ENCODE peak calls at places on chromosomes 5 and 9, in seven cellular contexts. J, U, A, Z, Y, O and L are unnamed samples.

GRCh38 chr9:134854541-134854981 is 26.0 kb upstream of the FCN2 start:
- DNase-seq in J (no peak), U (no peak), A (no peak), Z (no peak), Y (no peak), O (no peak), L (no peak)

GRCh38 chr9:133768859-133769510 is 30.8 kb upstream of the SARDH start:
- DNase-seq in J (no peak), U (no peak), A (peak), Z (no peak), Y (peak), O (no peak), L (peak)

GRCh38 chr5:59320420-59320819 is 573.1 kb downstream of the PDE4D start:
- DNase-seq in J (no peak), U (no peak), A (no peak), Z (no peak), Y (no peak), O (no peak), L (no peak)

GRCh38 chr5:154038241-154038603 is 488 bp downstream of the FAM114A2 start:
- DNase-seq in J (no peak), U (peak), A (peak), Z (no peak), Y (no peak), O (no peak), L (peak)

GRCh38 chr5:138972836-138973235 is 97.7 kb upstream of the LRRTM2 start:
- DNase-seq in J (no peak), U (no peak), A (no peak), Z (peak), Y (no peak), O (no peak), L (no peak)

GRCh38 chr5:31023105-31023504 is 170.4 kb upstream of the CDH6 start:
- DNase-seq in J (no peak), U (no peak), A (no peak), Z (no peak), Y (no peak), O (no peak), L (no peak)

GRCh38 chr9:114229236-114229635 is 73.9 kb downstream of the COL27A1 start:
- DNase-seq in J (no peak), U (no peak), A (no peak), Z (no peak), Y (no peak), O (no peak), L (peak)

GRCh38 chr5:119398713-119399492 is 43.1 kb downstream of the TNFAIP8 start:
- DNase-seq in J (no peak), U (no peak), A (no peak), Z (no peak), Y (no peak), O (no peak), L (no peak)

GRCh38 chr9:14441976-14442651 is 128.2 kb upstream of the NFIB start:
- DNase-seq in J (peak), U (no peak), A (no peak), Z (no peak), Y (no peak), O (no peak), L (peak)

GRCh38 chr5:75933489-75933888 is 149.7 kb upstream of the SV2C start:
- DNase-seq in J (no peak), U (no peak), A (no peak), Z (no peak), Y (no peak), O (no peak), L (no peak)

GRCh38 chr5:8844847-8845246 is 701.0 kb downstream of the SEMA5A start:
- DNase-seq in J (no peak), U (peak), A (no peak), Z (no peak), Y (no peak), O (no peak), L (no peak)

GRCh38 chr5:16051246-16051645 is 128.3 kb downstream of the MARCHF11 start:
- DNase-seq in J (no peak), U (no peak), A (no peak), Z (no peak), Y (no peak), O (no peak), L (no peak)

GRCh38 chr5:98750693-98751092 is 22.8 kb upstream of the RGMB start:
- DNase-seq in J (no peak), U (no peak), A (no peak), Z (no peak), Y (no peak), O (no peak), L (no peak)

GRCh38 chr5:81768960-81769452 is 18.1 kb upstream of the SSBP2 start:
- DNase-seq in J (no peak), U (peak), A (no peak), Z (no peak), Y (no peak), O (peak), L (no peak)

GRCh38 chr9:115524467-115525059 is 406.6 kb upstream of the TNC start:
- DNase-seq in J (peak), U (peak), A (no peak), Z (peak), Y (no peak), O (no peak), L (peak)

GRCh38 chr5:178778919-178779318 is 48.5 kb upstream of the ZNF354A start:
- DNase-seq in J (no peak), U (no peak), A (no peak), Z (no peak), Y (no peak), O (no peak), L (no peak)

GRCh38 chr9:115849679-115850412 is 303.7 kb upstream of the PAPPA start:
- DNase-seq in J (no peak), U (peak), A (no peak), Z (no peak), Y (no peak), O (no peak), L (no peak)

GRCh38 chr9:86577420-86578333 is 223.5 kb upstream of the TUT7 start:
- DNase-seq in J (no peak), U (no peak), A (no peak), Z (no peak), Y (no peak), O (no peak), L (no peak)

GRCh38 chr9:4489562-4489918 is 728 bp upstream of the SLC1A1 start:
- DNase-seq in J (no peak), U (peak), A (no peak), Z (no peak), Y (no peak), O (no peak), L (peak)

GRCh38 chr9:129751841-129752801 is 721 bp downstream of the PTGES start:
- DNase-seq in J (no peak), U (no peak), A (no peak), Z (peak), Y (no peak), O (no peak), L (no peak)

GRCh38 chr5:63070001-63070400 is 491.4 kb downstream of the LRRC70 start:
- DNase-seq in J (no peak), U (no peak), A (no peak), Z (no peak), Y (no peak), O (no peak), L (no peak)

GRCh38 chr9:113675475-113675941 is 200.6 kb upstream of the ZNF618 start:
- DNase-seq in J (no peak), U (peak), A (no peak), Z (no peak), Y (no peak), O (peak), L (no peak)

GRCh38 chr5:134174841-134175839 is 1.6 kb downstream of the SKP1 start:
- DNase-seq in J (no peak), U (peak), A (no peak), Z (no peak), Y (no peak), O (no peak), L (no peak)

GRCh38 chr5:67301285-67301904 is 104.8 kb upstream of the CD180 start:
- DNase-seq in J (no peak), U (peak), A (no peak), Z (no peak), Y (no peak), O (peak), L (no peak)

GRCh38 chr5:129399069-129399468 is 61.0 kb upstream of the ADAMTS19 start:
- DNase-seq in J (no peak), U (no peak), A (no peak), Z (no peak), Y (no peak), O (no peak), L (no peak)

GRCh38 chr5:77560677-77561263 is 68.7 kb upstream of the WDR41 start:
- DNase-seq in J (no peak), U (peak), A (no peak), Z (peak), Y (no peak), O (peak), L (no peak)

GRCh38 chr5:66230551-66230950 is 86.5 kb downstream of the SREK1 start:
- DNase-seq in J (no peak), U (no peak), A (no peak), Z (peak), Y (no peak), O (no peak), L (no peak)

GRCh38 chr9:133877327-133877726 is 114.8 kb downstream of the VAV2 start:
- DNase-seq in J (no peak), U (no peak), A (no peak), Z (no peak), Y (no peak), O (no peak), L (no peak)

GRCh38 chr5:115267617-115268016 is 4.9 kb upstream of the PGGT1B start:
- DNase-seq in J (no peak), U (peak), A (no peak), Z (no peak), Y (no peak), O (no peak), L (no peak)

GRCh38 chr9:113620016-113620376 is 156.5 kb downstream of the RGS3 start:
- DNase-seq in J (no peak), U (no peak), A (peak), Z (no peak), Y (no peak), O (no peak), L (no peak)